ENCODE peak calls at places on chromosomes 11 and 22, in ten cellular contexts. J, V, I, D, G, X, R, Z, P and F are unnamed samples.

GRCh38 chr11:133951484-133952198 is 5.1 kb downstream of the IGSF9B start:
- DNase-seq in X (peak; percentile 25), D (no peak), G (no peak), Z (no peak), P (no peak), V (peak; percentile 28), J (no peak), R (no peak), I (no peak), F (no peak)

GRCh38 chr11:12015486-12015885 is 7.1 kb upstream of the DKK3 start:
- DNase-seq in G (no peak), X (no peak), I (no peak), J (no peak), R (no peak), Z (no peak), V (no peak), P (no peak), D (no peak), F (no peak)

GRCh38 chr11:62295504-62295903 is 3.4 kb downstream of the SCGB1D4 start:
- DNase-seq in I (no peak), J (no peak), X (peak; percentile 15), Z (no peak), V (peak; percentile 15), R (no peak), P (peak; percentile 17), G (peak; percentile 55), D (peak; percentile 36), F (no peak)

GRCh38 chr11:75328426-75329277 is 22.8 kb downstream of the ARRB1 start:
- DNase-seq in R (peak; percentile 37), J (peak; percentile 56), P (peak; percentile 55), I (peak; percentile 48), D (peak; percentile 61), G (peak; percentile 82), V (peak; percentile 76), Z (peak; percentile 39), X (peak; percentile 82), F (peak; percentile 85)

GRCh38 chr22:17199131-17199731 is 20.0 kb downstream of the ADA2 start:
- DNase-seq in Z (no peak), I (no peak), G (peak; percentile 64), J (no peak), P (no peak), R (no peak), V (peak; percentile 72), D (peak; percentile 49), X (peak; percentile 78), F (no peak)

GRCh38 chr11:77088236-77089003 is 14.2 kb upstream of the OMP start:
- DNase-seq in G (no peak), Z (no peak), P (no peak), I (no peak), D (no peak), R (no peak), V (no peak), X (no peak), J (no peak), F (peak; percentile 70)

GRCh38 chr11:66834943-66835342 is 8.3 kb upstream of the RCE1 start:
- DNase-seq in P (no peak), G (no peak), X (no peak), D (no peak), J (no peak), I (no peak), V (no peak), R (no peak), Z (no peak), F (no peak)

GRCh38 chr11:121794671-121795070 is 321.3 kb downstream of the BLID start:
- DNase-seq in R (no peak), I (no peak), G (no peak), D (no peak), J (no peak), X (no peak), Z (no peak), V (no peak), P (no peak), F (no peak)

GRCh38 chr22:35231585-35232084 is 25.7 kb upstream of the HMGXB4 start:
- DNase-seq in R (peak; percentile 63), P (peak; percentile 90), G (peak; percentile 77), Z (peak; percentile 73), V (peak; percentile 71), D (peak; percentile 65), J (peak; percentile 57), I (peak; percentile 59), X (peak; percentile 69), F (peak; percentile 82)

GRCh38 chr11:70487763-70488162 is 89.4 kb downstream of the CTTN start:
- DNase-seq in G (no peak), D (no peak), X (no peak), R (no peak), P (no peak), V (no peak), I (no peak), J (no peak), Z (no peak), F (no peak)

GRCh38 chr11:111379500-111380136 is 543 bp upstream of the POU2AF1 start:
- DNase-seq in J (no peak), R (peak; percentile 51), D (no peak), G (no peak), V (no peak), P (peak; percentile 75), I (no peak), X (no peak), Z (no peak), F (no peak)

GRCh38 chr11:61773826-61774225 is 18.6 kb downstream of the TMEM258 start:
- DNase-seq in R (no peak), J (no peak), I (no peak), D (no peak), G (no peak), Z (no peak), X (no peak), V (no peak), P (no peak), F (no peak)